ENCODE peak calls at places on chromosomes 11 and 22, in five cellular contexts. One of them, this sample, is unnamed.

GRCh38 chr11:19872526-19873135 is 160.0 kb downstream of the NAV2 start:
- DNase-seq in AG04450: no peak
- DNase-seq in lung: no peak
- DNase-seq in tibial nerve: no peak
- DNase-seq in kidney: no peak
- DNase-seq in this sample: no peak

GRCh38 chr22:30947163-30947820 is 21.3 kb downstream of the MORC2 start:
- DNase-seq in AG04450: no peak
- DNase-seq in lung: no peak
- DNase-seq in tibial nerve: no peak
- DNase-seq in kidney: no peak
- DNase-seq in this sample: no peak

GRCh38 chr11:61540528-61540927 is 32.0 kb downstream of the LRRC10B start:
- DNase-seq in AG04450: no peak
- DNase-seq in lung: no peak
- DNase-seq in tibial nerve: no peak
- DNase-seq in kidney: no peak
- DNase-seq in this sample: no peak

GRCh38 chr11:28114731-28115130 is 6.5 kb downstream of the METTL15 start:
- DNase-seq in AG04450: no peak
- DNase-seq in lung: no peak
- DNase-seq in tibial nerve: no peak
- DNase-seq in kidney: no peak
- DNase-seq in this sample: no peak

GRCh38 chr11:68978931-68979591 is 1.7 kb downstream of the MRGPRD start:
- DNase-seq in AG04450: no peak
- DNase-seq in lung: no peak
- DNase-seq in tibial nerve: no peak
- DNase-seq in kidney: peak; percentile 64
- DNase-seq in this sample: no peak

GRCh38 chr22:44026630-44027511 is 2.8 kb downstream of the PARVB start:
- DNase-seq in AG04450: no peak
- DNase-seq in lung: peak; percentile 75
- DNase-seq in tibial nerve: peak; percentile 72
- DNase-seq in kidney: peak; percentile 87
- DNase-seq in this sample: no peak

GRCh38 chr11:133742388-133742787 is 102.9 kb downstream of the SPATA19 start:
- DNase-seq in AG04450: no peak
- DNase-seq in lung: no peak
- DNase-seq in tibial nerve: no peak
- DNase-seq in kidney: no peak
- DNase-seq in this sample: no peak

GRCh38 chr11:44258190-44258489 is 51.8 kb downstream of the ALX4 start:
- DNase-seq in AG04450: no peak
- DNase-seq in lung: no peak
- DNase-seq in tibial nerve: no peak
- DNase-seq in kidney: no peak
- DNase-seq in this sample: no peak

GRCh38 chr11:61554172-61554988 is 26.5 kb downstream of the SYT7 start:
- DNase-seq in AG04450: no peak
- DNase-seq in lung: no peak
- DNase-seq in tibial nerve: no peak
- DNase-seq in kidney: no peak
- DNase-seq in this sample: no peak

GRCh38 chr22:39622881-39623367 is 52.4 kb downstream of the CACNA1I start:
- DNase-seq in AG04450: no peak
- DNase-seq in lung: peak; percentile 40
- DNase-seq in tibial nerve: peak; percentile 51
- DNase-seq in kidney: peak; percentile 75
- DNase-seq in this sample: no peak

GRCh38 chr11:131186629-131187075 is 183.8 kb upstream of the NTM start:
- DNase-seq in AG04450: no peak
- DNase-seq in lung: no peak
- DNase-seq in tibial nerve: no peak
- DNase-seq in kidney: no peak
- DNase-seq in this sample: no peak

GRCh38 chr11:83044958-83045712 is 26.6 kb downstream of the RAB30 start:
- DNase-seq in AG04450: peak; percentile 64
- DNase-seq in lung: no peak
- DNase-seq in tibial nerve: no peak
- DNase-seq in kidney: no peak
- DNase-seq in this sample: no peak

GRCh38 chr11:1504581-1505290 is 18.2 kb upstream of the MOB2 start:
- DNase-seq in AG04450: no peak
- DNase-seq in lung: no peak
- DNase-seq in tibial nerve: no peak
- DNase-seq in kidney: peak; percentile 74
- DNase-seq in this sample: no peak

GRCh38 chr11:96316869-96317268 is 26.1 kb downstream of the MAML2 start:
- DNase-seq in AG04450: no peak
- DNase-seq in lung: no peak
- DNase-seq in tibial nerve: no peak
- DNase-seq in kidney: no peak
- DNase-seq in this sample: no peak

GRCh38 chr22:38739300-38740055 is 16.3 kb downstream of the SUN2 start:
- DNase-seq in AG04450: no peak
- DNase-seq in lung: no peak
- DNase-seq in tibial nerve: no peak
- DNase-seq in kidney: peak; percentile 76
- DNase-seq in this sample: no peak

DNA sequence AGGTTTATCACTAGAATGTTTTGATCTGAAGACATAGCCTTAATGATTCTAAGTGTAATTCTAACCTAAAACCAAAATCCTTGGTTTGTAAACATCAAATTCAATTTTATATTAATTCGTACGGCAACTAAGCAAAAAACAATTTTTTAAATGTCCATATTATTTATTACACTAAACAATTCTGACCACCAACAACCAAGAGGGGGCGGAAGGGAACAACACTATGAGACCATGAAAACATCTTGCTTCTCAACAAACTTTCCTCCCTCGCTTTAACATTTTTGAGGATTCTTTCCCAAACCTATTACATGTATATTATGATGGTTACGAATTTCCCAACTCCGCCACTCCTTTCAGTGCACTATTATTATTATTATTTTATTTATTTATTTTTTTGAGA is 6.5 kb upstream of the UCP2 start:
- DNase-seq in AG04450: no peak
- DNase-seq in lung: no peak
- DNase-seq in tibial nerve: no peak
- DNase-seq in kidney: no peak
- DNase-seq in this sample: no peak
- TF ChIP-seq CTCF in AG04450: no peak
- TF ChIP-seq CTCF in lung: no peak
- TF ChIP-seq CTCF in tibial nerve: no peak
- TF ChIP-seq CTCF in kidney: no peak
- TF ChIP-seq CTCF in this sample: peak; percentile 16

DNA sequence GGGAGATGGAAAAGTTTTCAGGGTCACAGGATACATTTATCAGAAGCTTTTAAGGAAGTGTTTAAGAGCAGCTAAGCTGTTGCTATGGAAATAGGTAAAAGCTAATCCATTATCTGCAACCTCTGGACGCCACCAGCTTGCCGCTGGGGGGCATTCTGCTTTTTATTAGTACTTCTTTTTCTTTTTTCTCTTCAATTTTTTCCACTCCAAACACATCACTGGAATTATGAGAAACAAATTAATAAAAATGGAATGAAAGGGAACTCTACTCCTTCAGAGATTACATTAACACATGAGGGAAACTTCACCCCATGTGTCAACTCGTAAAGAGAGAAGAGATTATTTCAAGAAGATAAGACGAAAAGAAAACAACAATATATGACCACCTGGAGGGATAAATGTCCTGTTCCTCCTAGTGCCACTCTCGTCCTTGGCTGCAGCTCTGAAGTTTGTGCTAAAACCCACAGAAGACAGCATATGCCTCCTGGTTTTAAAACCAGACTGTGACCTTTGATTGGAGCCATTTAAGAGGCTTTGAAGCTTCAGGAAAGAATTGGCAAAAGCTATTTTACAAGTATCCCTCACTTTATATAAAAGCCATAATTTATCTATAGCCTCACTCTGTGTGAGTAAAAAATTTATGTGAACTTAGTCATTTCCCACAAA is 972.8 kb downstream of the OPCML start:
- DNase-seq in AG04450: no peak
- DNase-seq in lung: no peak
- DNase-seq in tibial nerve: no peak
- DNase-seq in kidney: no peak
- DNase-seq in this sample: no peak
- H3K4me3 ChIP-seq in AG04450: no peak overlapping the region
- H3K4me3 ChIP-seq in lung: no peak overlapping the region
- H3K4me3 ChIP-seq in tibial nerve: no peak overlapping the region
- H3K4me3 ChIP-seq in kidney: no peak overlapping the region
- H3K4me3 ChIP-seq in this sample: no peak overlapping the region

DNA sequence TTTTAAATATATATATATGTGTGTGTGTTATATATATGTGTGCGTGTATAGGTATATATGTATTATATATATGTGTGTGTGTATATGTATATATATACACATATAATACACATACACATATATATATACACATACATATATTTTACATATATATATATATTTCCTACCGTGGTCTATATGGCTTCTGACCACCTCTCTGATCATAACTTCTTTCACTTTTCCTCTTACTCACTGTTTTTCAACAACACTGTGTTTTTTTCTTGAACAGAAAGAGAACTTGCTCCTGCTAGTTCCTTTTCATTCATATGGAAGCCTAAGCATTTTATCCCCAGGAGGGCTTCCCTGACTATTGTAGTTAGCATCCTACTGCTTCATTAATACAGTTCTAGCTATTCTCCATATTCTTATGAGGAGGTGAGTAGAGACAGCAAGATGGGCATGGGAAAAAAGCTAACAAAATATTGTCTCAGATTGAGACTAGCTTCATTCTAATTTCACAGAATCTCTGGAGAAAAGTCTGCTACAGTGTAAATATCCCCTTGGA is 38.5 kb upstream of the CTSC start:
- DNase-seq in AG04450: no peak
- DNase-seq in lung: no peak
- DNase-seq in tibial nerve: no peak
- DNase-seq in kidney: no peak
- DNase-seq in this sample: no peak
- TF ChIP-seq CTCF in AG04450: no peak
- TF ChIP-seq CTCF in lung: no peak
- TF ChIP-seq CTCF in tibial nerve: no peak
- TF ChIP-seq CTCF in kidney: no peak
- TF ChIP-seq CTCF in this sample: no peak

GRCh38 chr22:49078076-49078710 is 749.5 kb downstream of the BRD1 start:
- DNase-seq in AG04450: no peak
- DNase-seq in lung: no peak
- DNase-seq in tibial nerve: no peak
- DNase-seq in kidney: peak; percentile 49
- DNase-seq in this sample: no peak
- H3K4me3 ChIP-seq in AG04450: no peak overlapping the region
- H3K4me3 ChIP-seq in lung: no peak overlapping the region
- H3K4me3 ChIP-seq in tibial nerve: no peak overlapping the region
- H3K4me3 ChIP-seq in kidney: no peak overlapping the region
- H3K4me3 ChIP-seq in this sample: no peak overlapping the region

This sample was measured in astrocyte of the cerebellum.